ENCODE peak calls at places on chromosomes 1 and 21, in eight cellular contexts. F is activated T-helper 1 cell treated with Interleukin-2 at 50 U/mL for 16 hours; J is brain microvascular endothelial cell; S is activated CD4-positive, alpha-beta T cell treated with anti-CD3 and anti-CD28 coated beads, Interleukin-2, amount 50 U/mL, for 4 hours; E is GM19239; G is iPS-NIHi11; V is stimulated activated CD8-positive, alpha-beta memory T cell treated with anti-CD3 and anti-CD28 coated beads, Interleukin-4, amount 100 ng/mL, for 24 hours; P is HT-29. N is an unnamed sample.

GRCh38 chr1:228015276-228016180 is 8.7 kb downstream of the WNT3A start:
- DNase-seq in E (no peak), J (peak), F (no peak), G (no peak), V (no peak), S (no peak), P (no peak), N (no peak)

GRCh38 chr1:246513041-246513440 is 6.0 kb upstream of the SMYD3 start:
- DNase-seq in P (no peak), G (no peak), S (no peak), J (no peak), V (no peak), E (no peak), F (no peak), N (no peak)

GRCh38 chr1:30048905-30049304 is 674.5 kb downstream of the MATN1 start:
- DNase-seq in G (no peak), J (no peak), E (no peak), P (no peak), F (no peak), V (no peak), S (no peak), N (no peak)

GRCh38 chr1:101924700-101925099 is 72.0 kb downstream of the OLFM3 start:
- DNase-seq in E (no peak), J (no peak), V (no peak), F (no peak), S (no peak), G (no peak), P (no peak), N (no peak)

GRCh38 chr1:78833491-78833890 is 173.0 kb downstream of the ADGRL4 start:
- DNase-seq in F (no peak), G (no peak), P (peak), J (peak), V (no peak), E (no peak), S (no peak), N (no peak)

GRCh38 chr1:229964281-229964680 is 102.8 kb upstream of the GALNT2 start:
- DNase-seq in V (no peak), P (no peak), J (no peak), E (no peak), G (no peak), F (no peak), S (no peak), N (no peak)

GRCh38 chr1:27539901-27540861 is 50.2 kb upstream of the WASF2 start:
- DNase-seq in P (peak), J (peak), V (no peak), E (no peak), F (no peak), G (no peak), S (no peak), N (no peak)

GRCh38 chr1:38489844-38490270 is 369.7 kb downstream of the RRAGC start:
- DNase-seq in V (peak), P (peak), J (no peak), F (peak), S (peak), E (peak), G (peak), N (peak)

GRCh38 chr1:48107516-48107915 is 110.3 kb upstream of the TRABD2B start:
- DNase-seq in G (no peak), S (no peak), P (no peak), F (no peak), J (no peak), E (no peak), V (no peak), N (no peak)

GRCh38 chr1:115651391-115651790 is 9.6 kb downstream of the VANGL1 start:
- DNase-seq in G (no peak), J (no peak), P (no peak), F (no peak), V (no peak), S (no peak), E (no peak), N (no peak)

GRCh38 chr1:101043776-101044175 is 18.2 kb upstream of the DPH5 start:
- DNase-seq in P (no peak), V (no peak), S (no peak), F (no peak), E (no peak), J (peak), G (peak), N (no peak)

GRCh38 chr1:80293818-80294217 is 1287.3 kb upstream of the ADGRL4 start:
- DNase-seq in J (no peak), F (no peak), E (no peak), V (no peak), G (no peak), S (no peak), P (no peak), N (no peak)

GRCh38 chr1:32427264-32427963 is 33.2 kb upstream of the BSDC1 start:
- DNase-seq in E (no peak), G (no peak), F (no peak), J (no peak), S (no peak), V (no peak), P (no peak), N (no peak)

GRCh38 chr1:224014328-224014649 is 99.6 kb upstream of the FBXO28 start:
- DNase-seq in G (no peak), P (no peak), F (no peak), V (no peak), J (no peak), E (no peak), S (no peak), N (no peak)

GRCh38 chr1:39293375-39294070 is 89.0 kb downstream of the MACF1 start:
- DNase-seq in E (no peak), J (no peak), V (no peak), G (no peak), P (no peak), S (no peak), F (no peak), N (no peak)

GRCh38 chr1:20074725-20075171 is 4.8 kb downstream of the PLA2G5 start:
- DNase-seq in V (no peak), J (no peak), P (no peak), G (no peak), E (no peak), S (no peak), F (no peak), N (no peak)

GRCh38 chr1:202589190-202589680 is 121.0 kb downstream of the SYT2 start:
- DNase-seq in V (no peak), E (no peak), S (no peak), P (peak), F (no peak), G (peak), J (peak), N (no peak)

GRCh38 chr1:30814292-30814691 is 56.7 kb upstream of the LAPTM5 start:
- DNase-seq in V (no peak), J (no peak), F (no peak), G (no peak), P (no peak), S (no peak), E (no peak), N (no peak)

GRCh38 chr1:25989860-25990650 is 7.8 kb downstream of the PAFAH2 start:
- DNase-seq in F (no peak), S (no peak), J (no peak), V (no peak), P (peak), E (no peak), G (no peak), N (no peak)

GRCh38 chr1:199403421-199404116 is 623.9 kb upstream of the NR5A2 start:
- DNase-seq in F (no peak), S (no peak), J (peak), G (no peak), P (no peak), E (no peak), V (no peak), N (no peak)

GRCh38 chr21:41168391-41169257 is 664 bp downstream of the BACE2 start:
- DNase-seq in J (peak), F (no peak), V (no peak), P (no peak), G (peak), S (no peak), E (no peak), N (peak)

GRCh38 chr1:20698195-20698910 is 19.5 kb downstream of the KIF17 start:
- DNase-seq in J (peak), E (no peak), F (no peak), G (no peak), P (no peak), S (no peak), V (no peak), N (no peak)

GRCh38 chr21:20016431-20017005 is 981.7 kb upstream of the NCAM2 start:
- DNase-seq in E (no peak), G (peak), F (no peak), V (no peak), P (no peak), S (no peak), J (no peak), N (no peak)

GRCh38 chr1:235588916-235589515 is 60.6 kb downstream of the GNG4 start:
- DNase-seq in S (no peak), E (no peak), F (no peak), P (no peak), V (no peak), J (peak), G (no peak), N (peak)

GRCh38 chr1:173097001-173097400 is 46.3 kb upstream of the TNFSF18 start:
- DNase-seq in J (no peak), V (no peak), G (no peak), F (no peak), E (no peak), S (no peak), P (no peak), N (no peak)

GRCh38 chr1:8343464-8344001 is 25.6 kb downstream of the SLC45A1 start:
- DNase-seq in F (no peak), E (no peak), S (no peak), P (peak), V (no peak), J (peak), G (no peak), N (no peak)

GRCh38 chr1:237901284-237901870 is 10.7 kb upstream of the ZP4 start:
- DNase-seq in S (no peak), J (no peak), V (no peak), P (peak), G (peak), E (no peak), F (no peak), N (no peak)

GRCh38 chr21:41779659-41780058 is 12.8 kb upstream of the RIPK4 start:
- DNase-seq in E (no peak), P (no peak), S (no peak), G (no peak), V (no peak), J (no peak), F (no peak), N (no peak)